ENCODE peak calls at places on chromosome 17, in six cellular contexts. O is KG1; D is activated T-cell treated with anti-CD3 and anti-CD28 coated beads, Interleukin-2, amount 50 U/mL, for 24 hours; Q is substantia nigra; K is T-helper 22 cell; R is activated effector memory CD4-positive, alpha-beta T cell treated with anti-CD3 and anti-CD28 coated beads, Interleukin-2, amount 50 U/mL, for 16 hours. P is an unnamed sample.

GRCh38 chr17:38761612-38762011 is 9.1 kb downstream of the PSMB3 start:
- DNase-seq in O (no peak), D (no peak), Q (no peak), K (no peak), R (peak; percentile 69), P (peak; percentile 63)

GRCh38 chr17:4766199-4766598 is 5.5 kb upstream of the TM4SF5 start:
- DNase-seq in O (no peak), D (no peak), Q (no peak), K (no peak), R (no peak), P (no peak)

GRCh38 chr17:68512967-68513474 is 791 bp downstream of the PRKAR1A start:
- DNase-seq in O (no peak), D (no peak), Q (peak; percentile 38), K (no peak), R (no peak), P (no peak)

GRCh38 chr17:35087731-35088646 is 24.5 kb upstream of the RFFL start:
- DNase-seq in O (peak; percentile 47), D (peak; percentile 44), Q (peak; percentile 67), K (no peak), R (peak; percentile 76), P (peak; percentile 35)

GRCh38 chr17:79803997-79804855 is 7.3 kb upstream of the CBX8 start:
- DNase-seq in O (no peak), D (peak; percentile 83), Q (no peak), K (no peak), R (peak; percentile 89), P (peak; percentile 75)

GRCh38 chr17:49496183-49496865 is 1.2 kb downstream of the NGFR start:
- DNase-seq in O (peak; percentile 30), D (peak; percentile 89), Q (peak; percentile 28), K (peak; percentile 60), R (peak; percentile 93), P (peak; percentile 95)

GRCh38 chr17:17269926-17270773 is 10.9 kb downstream of the COPS3 start:
- DNase-seq in O (no peak), D (peak; percentile 37), Q (no peak), K (no peak), R (peak; percentile 68), P (peak; percentile 35)

GRCh38 chr17:11986179-11986938 is 10.9 kb downstream of the ZNF18 start:
- DNase-seq in O (no peak), D (no peak), Q (no peak), K (no peak), R (no peak), P (no peak)

GRCh38 chr17:29734640-29735039 is 111.9 kb upstream of the CORO6 start:
- DNase-seq in O (no peak), D (no peak), Q (no peak), K (no peak), R (no peak), P (no peak)

GRCh38 chr17:47649972-47650524 is 329 bp downstream of the KPNB1 start:
- DNase-seq in O (no peak), D (no peak), Q (no peak), K (peak; percentile 34), R (no peak), P (no peak)

GRCh38 chr17:73030501-73030911 is 62.0 kb downstream of the SLC39A11 start:
- DNase-seq in O (no peak), D (no peak), Q (no peak), K (no peak), R (no peak), P (no peak)

GRCh38 chr17:17468217-17469010 is 8.4 kb upstream of the MED9 start:
- DNase-seq in O (no peak), D (no peak), Q (no peak), K (no peak), R (no peak), P (no peak)

GRCh38 chr17:65057520-65058075 is 1.1 kb upstream of the GNA13 start:
- DNase-seq in O (no peak), D (no peak), Q (no peak), K (no peak), R (no peak), P (no peak)

GRCh38 chr17:27975146-27976011 is 67.1 kb upstream of the NLK start:
- DNase-seq in O (no peak), D (no peak), Q (no peak), K (no peak), R (no peak), P (no peak)

GRCh38 chr17:42518755-42519545 is 17.1 kb upstream of the NAGLU start:
- DNase-seq in O (no peak), D (no peak), Q (no peak), K (no peak), R (no peak), P (no peak)

GRCh38 chr17:74245145-74245817 is 28.8 kb upstream of the DNAI2 start:
- DNase-seq in O (no peak), D (no peak), Q (peak; percentile 91), K (no peak), R (no peak), P (no peak)

GRCh38 chr17:4045477-4045876 is 81.2 kb upstream of the ATP2A3 start:
- DNase-seq in O (no peak), D (no peak), Q (no peak), K (no peak), R (no peak), P (no peak)

GRCh38 chr17:62581769-62582168 is 45.7 kb upstream of the MRC2 start:
- DNase-seq in O (no peak), D (no peak), Q (no peak), K (no peak), R (no peak), P (no peak)

GRCh38 chr17:57312242-57312641 is 55.9 kb downstream of the MSI2 start:
- DNase-seq in O (no peak), D (no peak), Q (no peak), K (no peak), R (no peak), P (no peak)

GRCh38 chr17:45234641-45235040 is 13.0 kb downstream of the FMNL1 start:
- DNase-seq in O (no peak), D (peak; percentile 63), Q (no peak), K (no peak), R (peak; percentile 81), P (peak; percentile 53)

GRCh38 chr17:32558997-32559650 is 72.3 kb downstream of the CDK5R1 start:
- DNase-seq in O (no peak), D (no peak), Q (no peak), K (no peak), R (no peak), P (no peak)

GRCh38 chr17:2814499-2815341 is 18.5 kb downstream of the RAP1GAP2 start:
- DNase-seq in O (no peak), D (peak; percentile 88), Q (no peak), K (peak; percentile 94), R (peak; percentile 97), P (peak; percentile 87)